ENCODE peak calls at places on chromosomes 16 and 17, in four cellular contexts. V is endothelial cell of umbilical vein, P is K562, Z is IMR-90. W is an unnamed sample. For H3K9me1, the result is how much of the 10 kb centered on the place peaks cover.

GRCh38 chr17:28983286-28984240 is 22.3 kb downstream of the SEZ6 start:
- DNase-seq in V (no peak), P (peak), Z (peak), W (no peak)

GRCh38 chr16:84608281-84608680 is 9.6 kb downstream of the COTL1 start:
- DNase-seq in V (no peak), P (no peak), Z (no peak), W (no peak)

GRCh38 chr16:89918453-89919347 is at the start of gene MC1R:
- DNase-seq in V (peak), P (peak), Z (peak), W (no peak)

GRCh38 chr17:62740066-62740465 is 68.0 kb downstream of the MARCHF10 start:
- DNase-seq in V (no peak), P (no peak), Z (peak), W (no peak)

GRCh38 chr16:732936-733335 is 6.0 kb downstream of the HAGHL start:
- DNase-seq in V (no peak), P (no peak), Z (peak), W (no peak)

GRCh38 chr17:31050948-31051347 is 43.8 kb upstream of the NF1 start:
- DNase-seq in V (no peak), P (no peak), Z (no peak), W (no peak)

GRCh38 chr17:49567871-49568694 is 7.6 kb upstream of the NXPH3 start:
- DNase-seq in V (peak), P (peak), Z (peak), W (no peak)

GRCh38 chr17:67229109-67229991 is 15.6 kb downstream of the HELZ start:
- DNase-seq in V (no peak), P (no peak), Z (no peak), W (no peak)

GRCh38 chr16:11639925-11640899 is 28.0 kb upstream of the SNN start:
- DNase-seq in V (peak), P (peak), Z (peak), W (peak)

GRCh38 chr16:58501242-58502131 is 1.5 kb downstream of the NDRG4 start:
- DNase-seq in V (no peak), P (peak), Z (no peak), W (no peak)

GRCh38 chr17:76689859-76690258 is 20.9 kb downstream of the MXRA7 start:
- DNase-seq in V (no peak), P (no peak), Z (no peak), W (no peak)

GRCh38 chr17:76547183-76547641 is 7.4 kb downstream of the PRCD start:
- DNase-seq in V (peak), P (peak), Z (peak), W (no peak)

GRCh38 chr16:4461250-4462085 is 13.0 kb downstream of the NMRAL1 start:
- DNase-seq in V (no peak), P (peak), Z (no peak), W (no peak)

GRCh38 chr17:42249681-42250446 is 26.3 kb downstream of the STAT5B start:
- DNase-seq in V (no peak), P (no peak), Z (no peak), W (no peak)

GRCh38 chr16:85395207-85395912 is 217.8 kb upstream of the GSE1 start:
- DNase-seq in V (peak), P (peak), Z (peak), W (peak)

GRCh38 chr16:87855852-87856715 is 13.2 kb downstream of the SLC7A5 start:
- DNase-seq in V (no peak), P (no peak), Z (peak), W (no peak)

GRCh38 chr17:43880420-43880991 is 26.8 kb downstream of the MPP2 start:
- DNase-seq in V (peak), P (peak), Z (no peak), W (no peak)

GRCh38 chr17:18146980-18147379 is 36.6 kb upstream of the ALKBH5 start:
- DNase-seq in V (no peak), P (no peak), Z (no peak), W (no peak)

GRCh38 chr17:34163123-34163522 is 92.0 kb upstream of the CCL2 start:
- DNase-seq in V (no peak), P (no peak), Z (peak), W (no peak)
- H3K4me3 ChIP-seq in V (no peak), P (no peak), Z (no peak), W (no peak)

DNA sequence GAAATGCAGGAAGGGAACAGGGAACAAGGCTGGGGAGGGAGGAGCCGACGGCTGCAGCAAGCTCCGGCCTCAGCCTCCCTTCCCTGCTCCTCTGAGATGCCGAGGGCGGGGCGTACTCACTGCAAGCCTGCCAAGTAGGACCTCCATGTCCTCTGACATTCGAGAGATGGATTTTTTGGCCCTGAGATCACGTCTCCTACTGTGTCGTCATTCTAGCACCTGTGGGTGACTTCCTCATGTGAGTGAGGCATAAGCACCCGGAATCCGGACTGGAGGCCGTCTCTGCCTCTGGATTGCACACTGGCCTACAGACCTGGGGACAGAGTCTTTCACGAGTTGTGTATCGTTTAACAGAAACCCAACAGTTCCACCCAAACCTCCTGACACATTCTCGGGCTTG is 14.5 kb downstream of the MRM3 start:
- DNase-seq in V (no peak), P (no peak), Z (no peak), W (no peak)
- H2AFZ ChIP-seq in V (no peak), P (no peak), Z (peak), W (no peak)

GRCh38 chr16:68460067-68460466 is 11.8 kb upstream of the SMPD3 start:
- DNase-seq in V (no peak), P (no peak), Z (no peak), W (no peak)
- H3K9me1 ChIP-seq in V (under half), P (under half), Z (under half), W (under half)

GRCh38 chr17:57985675-57985974 is 2.4 kb downstream of the VEZF1 start:
- DNase-seq in V (peak), P (no peak), Z (peak), W (no peak)

GRCh38 chr17:57983446-57983845 is 4.6 kb downstream of the VEZF1 start:
- DNase-seq in V (no peak), P (no peak), Z (no peak), W (no peak)

GRCh38 chr17:57986841-57987581 is 1.0 kb downstream of the VEZF1 start:
- DNase-seq in V (peak), P (no peak), Z (peak), W (no peak)

GRCh38 chr17:57984226-57984890 is 3.7 kb downstream of the VEZF1 start:
- DNase-seq in V (no peak), P (no peak), Z (no peak), W (no peak)

DNA sequence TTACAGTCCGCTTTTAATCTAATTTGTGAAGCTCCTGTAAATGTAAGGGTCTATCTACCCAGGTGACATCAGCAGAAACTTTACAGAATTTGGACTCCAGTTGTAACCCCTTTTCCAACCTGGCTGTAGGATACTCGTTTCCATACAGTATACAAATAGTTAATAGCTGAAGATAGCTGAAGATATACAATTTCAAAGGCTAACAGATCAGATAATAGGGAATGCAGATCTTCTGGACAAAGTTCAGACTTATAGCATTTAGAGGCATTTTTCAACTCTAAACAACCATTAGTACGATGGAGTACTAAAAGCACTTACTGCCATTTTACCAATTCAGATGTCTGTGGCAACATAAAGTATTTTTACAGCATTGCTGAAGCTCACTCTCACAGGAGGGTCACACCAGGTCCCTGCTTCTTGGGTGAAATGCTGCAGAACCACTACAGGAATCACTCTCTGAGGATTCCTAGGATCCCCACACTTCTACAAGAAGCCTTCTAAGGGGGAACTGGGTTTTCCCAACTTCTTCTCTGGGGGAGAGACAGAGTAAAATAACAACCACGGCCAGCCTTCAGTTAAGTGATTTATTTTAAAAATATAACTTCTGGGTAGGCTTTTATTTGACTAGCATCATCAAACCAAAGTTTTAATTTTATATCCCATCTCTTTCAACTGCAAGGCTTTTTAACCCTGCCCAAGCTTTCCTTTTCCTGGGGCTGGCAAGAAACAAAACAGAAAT is 2.9 kb downstream of the VEZF1 start:
- DNase-seq in V (no peak), P (no peak), Z (no peak), W (no peak)
- H3K4me3 ChIP-seq in V (no peak), P (no peak), Z (peak), W (peak)

GRCh38 chr17:55710410-55710809 is 12.3 kb downstream of the TMEM100 start:
- DNase-seq in V (no peak), P (no peak), Z (no peak), W (no peak)
- H2AFZ ChIP-seq in V (no peak), P (no peak), Z (no peak), W (no peak)

DNA sequence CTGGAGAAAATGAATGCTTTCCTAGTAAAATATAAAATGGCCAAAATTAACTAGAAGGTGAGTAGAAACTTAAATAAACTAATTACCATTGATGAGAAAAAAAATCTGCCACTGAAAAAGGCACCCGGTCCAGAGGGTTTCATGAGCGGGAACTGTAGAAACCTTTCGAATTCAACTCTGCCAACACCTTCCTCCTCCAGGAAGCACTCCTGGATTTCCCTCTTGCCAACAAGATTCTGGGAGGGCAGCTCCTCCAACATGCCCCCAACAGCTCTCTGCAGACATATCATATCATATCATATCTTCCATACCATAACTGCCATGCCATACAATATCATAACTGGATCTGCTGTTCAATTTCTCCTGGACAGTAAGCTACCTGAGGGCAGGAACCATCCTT is 9.4 kb downstream of the ARHGAP27 start:
- DNase-seq in V (no peak), P (no peak), Z (no peak), W (no peak)
- H3K9me1 ChIP-seq in V (under half), P (under half), Z (under half), W (under half)

GRCh38 chr17:80835816-80836657 is 155.6 kb upstream of the CHMP6 start:
- DNase-seq in V (no peak), P (no peak), Z (no peak), W (no peak)

GRCh38 chr17:80832888-80833583 is 158.6 kb upstream of the CHMP6 start:
- DNase-seq in V (peak), P (peak), Z (peak), W (peak)

GRCh38 chr17:80832266-80832676 is 159.4 kb upstream of the CHMP6 start:
- DNase-seq in V (peak), P (peak), Z (peak), W (no peak)

GRCh38 chr17:80834896-80835281 is 156.8 kb upstream of the CHMP6 start:
- DNase-seq in V (no peak), P (no peak), Z (no peak), W (no peak)

GRCh38 chr17:80833952-80834895 is 157.4 kb upstream of the CHMP6 start:
- DNase-seq in V (no peak), P (no peak), Z (peak), W (no peak)
- H3K4me3 ChIP-seq in V (no peak), P (no peak), Z (no peak), W (no peak)

DNA sequence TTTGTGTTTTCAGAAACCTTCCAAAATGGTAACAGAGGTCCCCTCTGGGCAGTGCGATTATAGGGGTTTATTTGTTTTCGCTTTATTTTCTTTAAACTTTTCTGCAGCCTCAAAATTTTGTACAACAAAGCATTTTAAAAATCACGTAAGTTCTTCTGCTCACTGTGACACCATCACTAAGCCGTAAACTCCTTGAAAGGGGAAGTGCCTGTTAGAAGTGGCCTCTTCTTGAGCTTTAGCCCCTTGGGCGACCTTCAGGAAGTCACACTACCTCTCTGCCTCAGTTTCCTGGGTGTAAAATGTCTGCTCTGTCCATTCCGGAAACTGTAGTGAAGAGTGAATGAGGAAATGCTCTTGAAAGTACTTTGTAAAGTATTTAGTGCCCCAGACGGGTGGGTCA is 26.6 kb downstream of the ARHGAP27 start:
- DNase-seq in V (no peak), P (no peak), Z (no peak), W (no peak)
- H2AFZ ChIP-seq in V (no peak), P (no peak), Z (no peak), W (no peak)

GRCh38 chr17:79005063-79005861 is 4.3 kb downstream of the CANT1 start:
- DNase-seq in V (peak), P (no peak), Z (no peak), W (no peak)
- H3K9me1 ChIP-seq in V (under half), P (under half), Z (under half), W (under half)

GRCh38 chr16:2366660-2367309 is 26.3 kb upstream of the ABCA3 start:
- DNase-seq in V (no peak), P (no peak), Z (no peak), W (no peak)
- H3K4me3 ChIP-seq in V (no peak), P (no peak), Z (no peak), W (no peak)